ENCODE peak calls at places on chromosomes 7 and 10, in ten cellular contexts. One of them, this sample, is unnamed.

GRCh38 chr10:26861326-26861998 is 704 bp upstream of the ABI1 start:
- DNase-seq in H7: no peak
- DNase-seq in AG09319: no peak
- DNase-seq in choroid plexus epithelial cell: no peak
- DNase-seq in GM04504: no peak
- DNase-seq in HTR-8/SVneo: no peak
- DNase-seq in colonic mucosa: no peak
- DNase-seq in T1000: no peak
- DNase-seq in mesenchymal stem cell: no peak
- DNase-seq in activated CD4-positive, alpha-beta T cell treated with anti-CD3 and anti-CD28 coated beads for 4 hours: no peak
- DNase-seq in this sample: no peak

GRCh38 chr7:2734761-2735571 is 47.0 kb downstream of the AMZ1 start:
- DNase-seq in T1000: no peak
- DNase-seq in choroid plexus epithelial cell: no peak
- DNase-seq in AG09319: no peak
- DNase-seq in H7: peak
- DNase-seq in HTR-8/SVneo: no peak
- DNase-seq in activated CD4-positive, alpha-beta T cell treated with anti-CD3 and anti-CD28 coated beads for 4 hours: no peak
- DNase-seq in mesenchymal stem cell: peak
- DNase-seq in GM04504: no peak
- DNase-seq in colonic mucosa: no peak
- DNase-seq in this sample: no peak

GRCh38 chr10:60944159-60944909 is at the start of gene RHOBTB1:
- DNase-seq in GM04504: peak
- DNase-seq in H7: peak
- DNase-seq in choroid plexus epithelial cell: peak
- DNase-seq in AG09319: peak
- DNase-seq in mesenchymal stem cell: peak
- DNase-seq in activated CD4-positive, alpha-beta T cell treated with anti-CD3 and anti-CD28 coated beads for 4 hours: no peak
- DNase-seq in HTR-8/SVneo: peak
- DNase-seq in colonic mucosa: peak
- DNase-seq in T1000: peak
- DNase-seq in this sample: peak

GRCh38 chr7:87627634-87627994 is 584 bp upstream of the RUNDC3B start:
- DNase-seq in T1000: no peak
- DNase-seq in colonic mucosa: peak
- DNase-seq in choroid plexus epithelial cell: no peak
- DNase-seq in activated CD4-positive, alpha-beta T cell treated with anti-CD3 and anti-CD28 coated beads for 4 hours: no peak
- DNase-seq in GM04504: no peak
- DNase-seq in mesenchymal stem cell: no peak
- DNase-seq in AG09319: no peak
- DNase-seq in H7: no peak
- DNase-seq in HTR-8/SVneo: no peak
- DNase-seq in this sample: peak

GRCh38 chr7:114478384-114478783 is 63.8 kb downstream of the FOXP2 start:
- DNase-seq in choroid plexus epithelial cell: no peak
- DNase-seq in mesenchymal stem cell: no peak
- DNase-seq in H7: no peak
- DNase-seq in GM04504: no peak
- DNase-seq in colonic mucosa: no peak
- DNase-seq in T1000: no peak
- DNase-seq in AG09319: no peak
- DNase-seq in HTR-8/SVneo: no peak
- DNase-seq in activated CD4-positive, alpha-beta T cell treated with anti-CD3 and anti-CD28 coated beads for 4 hours: no peak
- DNase-seq in this sample: no peak

GRCh38 chr7:111098011-111098925 is 7.3 kb downstream of the LRRN3 start:
- DNase-seq in GM04504: no peak
- DNase-seq in choroid plexus epithelial cell: peak
- DNase-seq in mesenchymal stem cell: peak
- DNase-seq in AG09319: no peak
- DNase-seq in colonic mucosa: no peak
- DNase-seq in H7: no peak
- DNase-seq in HTR-8/SVneo: no peak
- DNase-seq in T1000: no peak
- DNase-seq in activated CD4-positive, alpha-beta T cell treated with anti-CD3 and anti-CD28 coated beads for 4 hours: peak
- DNase-seq in this sample: no peak

GRCh38 chr7:92646966-92647625 is 56.9 kb upstream of the FAM133B start:
- DNase-seq in GM04504: no peak
- DNase-seq in colonic mucosa: no peak
- DNase-seq in AG09319: no peak
- DNase-seq in choroid plexus epithelial cell: no peak
- DNase-seq in mesenchymal stem cell: no peak
- DNase-seq in activated CD4-positive, alpha-beta T cell treated with anti-CD3 and anti-CD28 coated beads for 4 hours: no peak
- DNase-seq in H7: no peak
- DNase-seq in T1000: no peak
- DNase-seq in HTR-8/SVneo: no peak
- DNase-seq in this sample: no peak

GRCh38 chr10:310371-310770 is 175.1 kb downstream of the ZMYND11 start:
- DNase-seq in AG09319: no peak
- DNase-seq in mesenchymal stem cell: no peak
- DNase-seq in H7: no peak
- DNase-seq in T1000: no peak
- DNase-seq in colonic mucosa: no peak
- DNase-seq in choroid plexus epithelial cell: peak
- DNase-seq in GM04504: no peak
- DNase-seq in HTR-8/SVneo: no peak
- DNase-seq in activated CD4-positive, alpha-beta T cell treated with anti-CD3 and anti-CD28 coated beads for 4 hours: no peak
- DNase-seq in this sample: no peak

GRCh38 chr10:119104653-119105024 is 726 bp downstream of the DENND10 start:
- DNase-seq in colonic mucosa: peak
- DNase-seq in mesenchymal stem cell: peak
- DNase-seq in T1000: no peak
- DNase-seq in H7: no peak
- DNase-seq in GM04504: no peak
- DNase-seq in AG09319: no peak
- DNase-seq in choroid plexus epithelial cell: peak
- DNase-seq in activated CD4-positive, alpha-beta T cell treated with anti-CD3 and anti-CD28 coated beads for 4 hours: no peak
- DNase-seq in HTR-8/SVneo: no peak
- DNase-seq in this sample: peak

GRCh38 chr7:10756981-10757380 is 216.7 kb upstream of the PHF14 start:
- DNase-seq in HTR-8/SVneo: no peak
- DNase-seq in choroid plexus epithelial cell: no peak
- DNase-seq in GM04504: no peak
- DNase-seq in mesenchymal stem cell: no peak
- DNase-seq in colonic mucosa: no peak
- DNase-seq in T1000: no peak
- DNase-seq in AG09319: no peak
- DNase-seq in activated CD4-positive, alpha-beta T cell treated with anti-CD3 and anti-CD28 coated beads for 4 hours: no peak
- DNase-seq in H7: no peak
- DNase-seq in this sample: no peak

GRCh38 chr7:134175724-134176350 is 48.7 kb downstream of the LRGUK start:
- DNase-seq in H7: no peak
- DNase-seq in activated CD4-positive, alpha-beta T cell treated with anti-CD3 and anti-CD28 coated beads for 4 hours: no peak
- DNase-seq in T1000: no peak
- DNase-seq in colonic mucosa: no peak
- DNase-seq in GM04504: peak
- DNase-seq in HTR-8/SVneo: no peak
- DNase-seq in mesenchymal stem cell: no peak
- DNase-seq in AG09319: peak
- DNase-seq in choroid plexus epithelial cell: no peak
- DNase-seq in this sample: no peak

GRCh38 chr7:33964417-33965115 is 59.2 kb downstream of the BMPER start:
- DNase-seq in H7: no peak
- DNase-seq in AG09319: no peak
- DNase-seq in mesenchymal stem cell: no peak
- DNase-seq in choroid plexus epithelial cell: no peak
- DNase-seq in colonic mucosa: no peak
- DNase-seq in activated CD4-positive, alpha-beta T cell treated with anti-CD3 and anti-CD28 coated beads for 4 hours: no peak
- DNase-seq in HTR-8/SVneo: no peak
- DNase-seq in GM04504: no peak
- DNase-seq in T1000: no peak
- DNase-seq in this sample: no peak

GRCh38 chr10:129433266-129433665 is 33.8 kb upstream of the MGMT start:
- DNase-seq in GM04504: no peak
- DNase-seq in HTR-8/SVneo: no peak
- DNase-seq in colonic mucosa: no peak
- DNase-seq in choroid plexus epithelial cell: no peak
- DNase-seq in activated CD4-positive, alpha-beta T cell treated with anti-CD3 and anti-CD28 coated beads for 4 hours: no peak
- DNase-seq in mesenchymal stem cell: no peak
- DNase-seq in T1000: no peak
- DNase-seq in AG09319: no peak
- DNase-seq in H7: no peak
- DNase-seq in this sample: no peak

GRCh38 chr7:43716598-43716997 is 12.7 kb downstream of the COA1 start:
- DNase-seq in AG09319: no peak
- DNase-seq in colonic mucosa: no peak
- DNase-seq in HTR-8/SVneo: no peak
- DNase-seq in H7: no peak
- DNase-seq in T1000: no peak
- DNase-seq in choroid plexus epithelial cell: no peak
- DNase-seq in GM04504: no peak
- DNase-seq in activated CD4-positive, alpha-beta T cell treated with anti-CD3 and anti-CD28 coated beads for 4 hours: no peak
- DNase-seq in mesenchymal stem cell: no peak
- DNase-seq in this sample: no peak

GRCh38 chr7:84219310-84219709 is 24.7 kb upstream of the SEMA3A start:
- DNase-seq in choroid plexus epithelial cell: no peak
- DNase-seq in colonic mucosa: no peak
- DNase-seq in T1000: no peak
- DNase-seq in GM04504: no peak
- DNase-seq in H7: no peak
- DNase-seq in mesenchymal stem cell: no peak
- DNase-seq in activated CD4-positive, alpha-beta T cell treated with anti-CD3 and anti-CD28 coated beads for 4 hours: no peak
- DNase-seq in HTR-8/SVneo: no peak
- DNase-seq in AG09319: no peak
- DNase-seq in this sample: no peak

GRCh38 chr10:110637558-110638053 is 6.5 kb upstream of the RBM20 start:
- DNase-seq in mesenchymal stem cell: peak
- DNase-seq in GM04504: no peak
- DNase-seq in H7: peak
- DNase-seq in choroid plexus epithelial cell: no peak
- DNase-seq in HTR-8/SVneo: peak
- DNase-seq in colonic mucosa: no peak
- DNase-seq in T1000: no peak
- DNase-seq in activated CD4-positive, alpha-beta T cell treated with anti-CD3 and anti-CD28 coated beads for 4 hours: no peak
- DNase-seq in AG09319: no peak
- DNase-seq in this sample: no peak

GRCh38 chr7:23239709-23240108 is 6.9 kb upstream of the GPNMB start:
- DNase-seq in colonic mucosa: no peak
- DNase-seq in mesenchymal stem cell: no peak
- DNase-seq in GM04504: no peak
- DNase-seq in T1000: no peak
- DNase-seq in choroid plexus epithelial cell: no peak
- DNase-seq in HTR-8/SVneo: no peak
- DNase-seq in H7: no peak
- DNase-seq in activated CD4-positive, alpha-beta T cell treated with anti-CD3 and anti-CD28 coated beads for 4 hours: no peak
- DNase-seq in AG09319: no peak
- DNase-seq in this sample: no peak

GRCh38 chr10:132487241-132488135 is 50.1 kb upstream of the INPP5A start:
- DNase-seq in choroid plexus epithelial cell: no peak
- DNase-seq in T1000: no peak
- DNase-seq in AG09319: no peak
- DNase-seq in activated CD4-positive, alpha-beta T cell treated with anti-CD3 and anti-CD28 coated beads for 4 hours: no peak
- DNase-seq in HTR-8/SVneo: no peak
- DNase-seq in colonic mucosa: no peak
- DNase-seq in mesenchymal stem cell: no peak
- DNase-seq in GM04504: no peak
- DNase-seq in H7: peak
- DNase-seq in this sample: no peak

GRCh38 chr7:29811597-29811996 is 5.3 kb downstream of the WIPF3 start:
- DNase-seq in H7: no peak
- DNase-seq in mesenchymal stem cell: no peak
- DNase-seq in GM04504: no peak
- DNase-seq in choroid plexus epithelial cell: no peak
- DNase-seq in T1000: no peak
- DNase-seq in colonic mucosa: no peak
- DNase-seq in AG09319: no peak
- DNase-seq in activated CD4-positive, alpha-beta T cell treated with anti-CD3 and anti-CD28 coated beads for 4 hours: no peak
- DNase-seq in HTR-8/SVneo: no peak
- DNase-seq in this sample: no peak

GRCh38 chr7:143296686-143297085 is 8.5 kb downstream of the CASP2 start:
- DNase-seq in mesenchymal stem cell: no peak
- DNase-seq in HTR-8/SVneo: no peak
- DNase-seq in colonic mucosa: no peak
- DNase-seq in AG09319: no peak
- DNase-seq in activated CD4-positive, alpha-beta T cell treated with anti-CD3 and anti-CD28 coated beads for 4 hours: no peak
- DNase-seq in choroid plexus epithelial cell: no peak
- DNase-seq in H7: no peak
- DNase-seq in GM04504: no peak
- DNase-seq in T1000: no peak
- DNase-seq in this sample: no peak

GRCh38 chr10:56346845-56347415 is 14.1 kb downstream of the ZWINT start:
- DNase-seq in mesenchymal stem cell: peak
- DNase-seq in activated CD4-positive, alpha-beta T cell treated with anti-CD3 and anti-CD28 coated beads for 4 hours: no peak
- DNase-seq in GM04504: no peak
- DNase-seq in T1000: no peak
- DNase-seq in choroid plexus epithelial cell: no peak
- DNase-seq in colonic mucosa: no peak
- DNase-seq in AG09319: no peak
- DNase-seq in H7: no peak
- DNase-seq in HTR-8/SVneo: no peak
- DNase-seq in this sample: no peak

GRCh38 chr10:72297281-72297967 is 23.7 kb downstream of the DDIT4 start:
- DNase-seq in colonic mucosa: peak
- DNase-seq in activated CD4-positive, alpha-beta T cell treated with anti-CD3 and anti-CD28 coated beads for 4 hours: peak
- DNase-seq in T1000: peak
- DNase-seq in H7: no peak
- DNase-seq in choroid plexus epithelial cell: peak
- DNase-seq in HTR-8/SVneo: no peak
- DNase-seq in GM04504: peak
- DNase-seq in AG09319: peak
- DNase-seq in mesenchymal stem cell: peak
- DNase-seq in this sample: peak

GRCh38 chr7:16564909-16565426 is 38.3 kb downstream of the LRRC72 start:
- DNase-seq in choroid plexus epithelial cell: peak
- DNase-seq in AG09319: peak
- DNase-seq in activated CD4-positive, alpha-beta T cell treated with anti-CD3 and anti-CD28 coated beads for 4 hours: no peak
- DNase-seq in colonic mucosa: no peak
- DNase-seq in T1000: no peak
- DNase-seq in mesenchymal stem cell: peak
- DNase-seq in GM04504: peak
- DNase-seq in H7: peak
- DNase-seq in HTR-8/SVneo: peak
- DNase-seq in this sample: peak

GRCh38 chr7:97772034-97772891 is 40.4 kb downstream of the TAC1 start:
- DNase-seq in GM04504: no peak
- DNase-seq in activated CD4-positive, alpha-beta T cell treated with anti-CD3 and anti-CD28 coated beads for 4 hours: no peak
- DNase-seq in T1000: no peak
- DNase-seq in mesenchymal stem cell: no peak
- DNase-seq in choroid plexus epithelial cell: no peak
- DNase-seq in AG09319: no peak
- DNase-seq in colonic mucosa: no peak
- DNase-seq in HTR-8/SVneo: no peak
- DNase-seq in H7: no peak
- DNase-seq in this sample: peak

GRCh38 chr7:131765575-131765974 is 209.1 kb upstream of the PODXL start:
- DNase-seq in HTR-8/SVneo: no peak
- DNase-seq in T1000: no peak
- DNase-seq in H7: no peak
- DNase-seq in activated CD4-positive, alpha-beta T cell treated with anti-CD3 and anti-CD28 coated beads for 4 hours: no peak
- DNase-seq in AG09319: no peak
- DNase-seq in mesenchymal stem cell: no peak
- DNase-seq in colonic mucosa: no peak
- DNase-seq in GM04504: no peak
- DNase-seq in choroid plexus epithelial cell: no peak
- DNase-seq in this sample: no peak

GRCh38 chr7:141754939-141755338 is 9.0 kb upstream of the TAS2R3 start:
- DNase-seq in H7: peak
- DNase-seq in AG09319: no peak
- DNase-seq in T1000: no peak
- DNase-seq in GM04504: no peak
- DNase-seq in HTR-8/SVneo: no peak
- DNase-seq in mesenchymal stem cell: peak
- DNase-seq in colonic mucosa: no peak
- DNase-seq in choroid plexus epithelial cell: peak
- DNase-seq in activated CD4-positive, alpha-beta T cell treated with anti-CD3 and anti-CD28 coated beads for 4 hours: no peak
- DNase-seq in this sample: no peak

GRCh38 chr7:422191-422885 is 97.3 kb downstream of the PDGFA start:
- DNase-seq in colonic mucosa: no peak
- DNase-seq in H7: peak
- DNase-seq in choroid plexus epithelial cell: no peak
- DNase-seq in HTR-8/SVneo: no peak
- DNase-seq in mesenchymal stem cell: no peak
- DNase-seq in activated CD4-positive, alpha-beta T cell treated with anti-CD3 and anti-CD28 coated beads for 4 hours: no peak
- DNase-seq in GM04504: no peak
- DNase-seq in T1000: no peak
- DNase-seq in AG09319: no peak
- DNase-seq in this sample: no peak

GRCh38 chr10:8902926-8903325 is 848.4 kb downstream of the GATA3 start:
- DNase-seq in choroid plexus epithelial cell: no peak
- DNase-seq in HTR-8/SVneo: no peak
- DNase-seq in activated CD4-positive, alpha-beta T cell treated with anti-CD3 and anti-CD28 coated beads for 4 hours: no peak
- DNase-seq in AG09319: no peak
- DNase-seq in T1000: no peak
- DNase-seq in H7: no peak
- DNase-seq in GM04504: no peak
- DNase-seq in mesenchymal stem cell: no peak
- DNase-seq in colonic mucosa: no peak
- DNase-seq in this sample: no peak

This sample was measured in body of pancreas.